ENCODE peak calls at places on chromosomes 5 and 9, in nine cellular contexts. One of them, this sample, is unnamed.

GRCh38 chr5:72210913-72211670 is 103.8 kb downstream of the MAP1B start:
- DNase-seq in mesothelial cell of epicardium: no peak
- DNase-seq in HuH-7: no peak
- DNase-seq in HFFc6: peak
- DNase-seq in epithelial cell of esophagus: peak
- DNase-seq in transverse colon: peak
- DNase-seq in astrocyte of the hippocampus: peak
- DNase-seq in head of caudate nucleus: no peak
- DNase-seq in DMS53: peak
- DNase-seq in this sample: peak

GRCh38 chr5:83991566-83992224 is 271.0 kb upstream of the HAPLN1 start:
- DNase-seq in transverse colon: no peak
- DNase-seq in HFFc6: no peak
- DNase-seq in mesothelial cell of epicardium: no peak
- DNase-seq in DMS53: no peak
- DNase-seq in head of caudate nucleus: no peak
- DNase-seq in HuH-7: no peak
- DNase-seq in astrocyte of the hippocampus: peak
- DNase-seq in epithelial cell of esophagus: no peak
- DNase-seq in this sample: peak

GRCh38 chr9:128231638-128232568 is 28.7 kb downstream of the DNM1 start:
- DNase-seq in DMS53: no peak
- DNase-seq in astrocyte of the hippocampus: no peak
- DNase-seq in mesothelial cell of epicardium: no peak
- DNase-seq in HuH-7: no peak
- DNase-seq in HFFc6: no peak
- DNase-seq in head of caudate nucleus: no peak
- DNase-seq in epithelial cell of esophagus: no peak
- DNase-seq in transverse colon: no peak
- DNase-seq in this sample: no peak

GRCh38 chr5:44225231-44226160 is 163.7 kb downstream of the FGF10 start:
- DNase-seq in mesothelial cell of epicardium: no peak
- DNase-seq in epithelial cell of esophagus: no peak
- DNase-seq in astrocyte of the hippocampus: no peak
- DNase-seq in head of caudate nucleus: no peak
- DNase-seq in HuH-7: no peak
- DNase-seq in DMS53: no peak
- DNase-seq in HFFc6: no peak
- DNase-seq in transverse colon: no peak
- DNase-seq in this sample: no peak

GRCh38 chr9:105693435-105694275 is 686 bp upstream of the TMEM38B start:
- DNase-seq in HuH-7: no peak
- DNase-seq in head of caudate nucleus: no peak
- DNase-seq in mesothelial cell of epicardium: no peak
- DNase-seq in transverse colon: no peak
- DNase-seq in HFFc6: no peak
- DNase-seq in DMS53: peak
- DNase-seq in epithelial cell of esophagus: peak
- DNase-seq in astrocyte of the hippocampus: peak
- DNase-seq in this sample: peak

GRCh38 chr5:159786901-159787691 is 129.2 kb upstream of the ADRA1B start:
- DNase-seq in transverse colon: peak
- DNase-seq in epithelial cell of esophagus: no peak
- DNase-seq in mesothelial cell of epicardium: no peak
- DNase-seq in HuH-7: no peak
- DNase-seq in astrocyte of the hippocampus: peak
- DNase-seq in HFFc6: no peak
- DNase-seq in DMS53: no peak
- DNase-seq in head of caudate nucleus: no peak
- DNase-seq in this sample: no peak

GRCh38 chr5:137395011-137395755 is 103.9 kb downstream of the SPOCK1 start:
- DNase-seq in transverse colon: no peak
- DNase-seq in HFFc6: peak
- DNase-seq in epithelial cell of esophagus: peak
- DNase-seq in astrocyte of the hippocampus: peak
- DNase-seq in head of caudate nucleus: peak
- DNase-seq in DMS53: peak
- DNase-seq in mesothelial cell of epicardium: no peak
- DNase-seq in HuH-7: no peak
- DNase-seq in this sample: peak

GRCh38 chr5:96861044-96861443 is 15.3 kb upstream of the ERAP2 start:
- DNase-seq in transverse colon: no peak
- DNase-seq in head of caudate nucleus: no peak
- DNase-seq in mesothelial cell of epicardium: no peak
- DNase-seq in HuH-7: no peak
- DNase-seq in DMS53: no peak
- DNase-seq in HFFc6: no peak
- DNase-seq in epithelial cell of esophagus: no peak
- DNase-seq in astrocyte of the hippocampus: no peak
- DNase-seq in this sample: no peak

GRCh38 chr9:93301911-93302525 is 118.1 kb downstream of the WNK2 start:
- DNase-seq in mesothelial cell of epicardium: no peak
- DNase-seq in HFFc6: no peak
- DNase-seq in epithelial cell of esophagus: no peak
- DNase-seq in DMS53: no peak
- DNase-seq in transverse colon: peak
- DNase-seq in head of caudate nucleus: no peak
- DNase-seq in HuH-7: no peak
- DNase-seq in astrocyte of the hippocampus: no peak
- DNase-seq in this sample: no peak

GRCh38 chr5:200985-201384 is 9.7 kb downstream of the LRRC14B start:
- DNase-seq in DMS53: no peak
- DNase-seq in transverse colon: no peak
- DNase-seq in head of caudate nucleus: no peak
- DNase-seq in HuH-7: no peak
- DNase-seq in HFFc6: no peak
- DNase-seq in astrocyte of the hippocampus: no peak
- DNase-seq in epithelial cell of esophagus: no peak
- DNase-seq in mesothelial cell of epicardium: no peak
- DNase-seq in this sample: no peak

GRCh38 chr9:127075592-127076380 is 46.6 kb downstream of the ANGPTL2 start:
- DNase-seq in head of caudate nucleus: no peak
- DNase-seq in DMS53: no peak
- DNase-seq in HFFc6: no peak
- DNase-seq in astrocyte of the hippocampus: no peak
- DNase-seq in mesothelial cell of epicardium: no peak
- DNase-seq in transverse colon: no peak
- DNase-seq in epithelial cell of esophagus: no peak
- DNase-seq in HuH-7: no peak
- DNase-seq in this sample: no peak

GRCh38 chr5:176774216-176775171 is 35.9 kb upstream of the UNC5A start:
- DNase-seq in transverse colon: no peak
- DNase-seq in head of caudate nucleus: no peak
- DNase-seq in astrocyte of the hippocampus: no peak
- DNase-seq in HuH-7: no peak
- DNase-seq in DMS53: no peak
- DNase-seq in epithelial cell of esophagus: no peak
- DNase-seq in mesothelial cell of epicardium: peak
- DNase-seq in HFFc6: no peak
- DNase-seq in this sample: no peak

GRCh38 chr9:19074229-19074628 is 25.0 kb downstream of the RRAGA start:
- DNase-seq in head of caudate nucleus: no peak
- DNase-seq in mesothelial cell of epicardium: no peak
- DNase-seq in epithelial cell of esophagus: no peak
- DNase-seq in HuH-7: no peak
- DNase-seq in DMS53: no peak
- DNase-seq in HFFc6: no peak
- DNase-seq in astrocyte of the hippocampus: no peak
- DNase-seq in transverse colon: no peak
- DNase-seq in this sample: no peak

This sample was measured in foreskin keratinocyte.